ENCODE peak calls at places on chromosomes 13 and 19, in six cellular contexts. B is B cell, Q is upper lobe of left lung, C is fibroblast of mammary gland, L is adrenal gland, J is cardiac fibroblast. F is an unnamed sample.

GRCh38 chr13:23505007-23505406 is 65.2 kb upstream of the TNFRSF19 start:
- DNase-seq in B (no peak), Q (no peak), C (peak), L (no peak), J (peak), F (peak)

GRCh38 chr19:30003862-30004261 is 61.8 kb downstream of the URI1 start:
- DNase-seq in B (no peak), Q (no peak), C (no peak), L (no peak), J (no peak), F (no peak)

GRCh38 chr13:37797606-37798005 is 72.0 kb downstream of the TRPC4 start:
- DNase-seq in B (no peak), Q (no peak), C (no peak), L (no peak), J (no peak), F (no peak)

GRCh38 chr13:112012705-112013085 is 54.3 kb upstream of the SOX1 start:
- DNase-seq in B (no peak), Q (peak), C (no peak), L (no peak), J (no peak), F (no peak)

GRCh38 chr13:111792956-111793355 is 274.0 kb upstream of the SOX1 start:
- DNase-seq in B (peak), Q (peak), C (no peak), L (no peak), J (no peak), F (no peak)

GRCh38 chr13:32894589-32895001 is 121.6 kb upstream of the KL start:
- DNase-seq in B (no peak), Q (no peak), C (peak), L (no peak), J (peak), F (peak)

GRCh38 chr19:16031872-16032200 is 44.5 kb upstream of the TPM4 start:
- DNase-seq in B (no peak), Q (no peak), C (no peak), L (no peak), J (no peak), F (no peak)

GRCh38 chr13:42803563-42804212 is 22.3 kb downstream of the FAM216B start:
- DNase-seq in B (no peak), Q (no peak), C (peak), L (no peak), J (peak), F (peak)

GRCh38 chr13:90014038-90014437 is 1333.4 kb upstream of the MIR17HG start:
- DNase-seq in B (no peak), Q (no peak), C (no peak), L (no peak), J (no peak), F (no peak)

GRCh38 chr13:90003566-90003965 is 1343.9 kb upstream of the MIR17HG start:
- DNase-seq in B (no peak), Q (no peak), C (no peak), L (no peak), J (no peak), F (no peak)

DNA sequence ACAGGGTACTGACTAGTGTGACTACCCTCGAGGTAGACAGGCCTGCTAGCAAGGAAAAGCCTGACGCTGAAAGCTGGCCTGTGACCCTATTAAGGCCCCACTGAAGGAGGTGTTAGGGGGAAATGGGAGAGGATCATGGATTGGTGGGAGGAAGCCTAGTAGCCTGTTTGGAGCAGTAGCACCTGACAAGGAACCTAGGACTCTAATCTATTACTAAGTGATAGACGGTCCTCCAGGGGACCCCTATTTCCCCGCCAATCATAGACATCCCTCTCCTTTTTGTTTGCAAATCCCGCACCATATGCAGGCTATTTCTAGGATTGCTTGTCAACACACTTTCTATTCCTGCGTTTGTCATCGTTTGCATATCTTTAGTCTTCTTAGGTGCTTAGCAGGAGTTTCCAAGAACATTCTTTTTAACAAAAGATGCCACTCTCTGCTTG is 1338.8 kb upstream of the MIR17HG start:
- DNase-seq in B (no peak), Q (no peak), C (no peak), L (no peak), J (no peak), F (no peak)
- TF ChIP-seq CTCF in B (no peak), Q (no peak), C (no peak), L (no peak), J (no peak), F (no peak)

DNA sequence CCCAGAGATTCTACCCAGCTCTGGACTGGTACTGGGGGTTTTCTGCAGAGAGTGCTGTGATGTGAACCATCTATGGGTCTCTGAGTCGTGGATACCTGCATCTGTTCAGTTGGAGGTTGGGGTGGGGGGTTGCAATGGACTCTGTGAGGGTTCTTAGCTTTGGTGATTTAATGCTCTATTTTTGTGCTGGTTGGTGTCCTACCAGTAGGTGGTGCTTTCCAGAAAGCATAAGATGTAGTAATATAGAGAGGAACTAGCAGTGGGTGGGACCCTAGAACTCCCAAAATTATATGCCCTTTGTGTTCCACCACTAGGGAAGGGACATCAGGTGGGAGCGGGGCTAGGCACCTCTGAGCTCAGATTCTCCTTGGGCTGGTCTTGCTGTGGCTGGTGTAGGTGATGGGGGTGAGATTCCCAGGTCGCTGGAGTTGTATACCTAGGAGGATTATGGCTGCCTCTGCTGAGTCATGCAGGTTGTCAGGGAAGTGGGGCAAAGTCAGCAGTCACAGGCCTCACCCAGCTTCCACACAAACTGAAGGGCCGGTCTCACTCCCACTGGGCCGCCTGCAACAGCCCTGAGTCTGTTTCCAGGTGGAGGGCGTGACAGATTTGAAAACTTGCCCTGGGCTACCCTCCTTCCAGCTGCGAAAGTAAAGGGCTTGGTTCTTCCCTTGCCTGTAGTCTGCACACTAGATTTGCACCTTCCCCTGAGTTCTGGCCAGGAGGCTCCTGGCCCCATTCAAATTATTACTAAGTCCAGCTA is 573.0 kb upstream of the SLITRK1 start:
- DNase-seq in B (no peak), Q (no peak), C (no peak), L (no peak), J (no peak), F (no peak)
- TF ChIP-seq CTCF in B (no peak), Q (no peak), C (peak), L (no peak), J (no peak), F (no peak)

GRCh38 chr19:44582581-44583265 is 30.6 kb upstream of the IGSF23 start:
- DNase-seq in B (no peak), Q (peak), C (peak), L (peak), J (peak), F (peak)
- TF ChIP-seq CTCF in B (no peak), Q (peak), C (peak), L (peak), J (peak), F (peak)

GRCh38 chr19:4829001-4829712 is 2.4 kb downstream of the TICAM1 start:
- DNase-seq in B (peak), Q (no peak), C (no peak), L (no peak), J (no peak), F (no peak)
- TF ChIP-seq CTCF in B (peak), Q (no peak), C (no peak), L (no peak), J (no peak), F (no peak)

DNA sequence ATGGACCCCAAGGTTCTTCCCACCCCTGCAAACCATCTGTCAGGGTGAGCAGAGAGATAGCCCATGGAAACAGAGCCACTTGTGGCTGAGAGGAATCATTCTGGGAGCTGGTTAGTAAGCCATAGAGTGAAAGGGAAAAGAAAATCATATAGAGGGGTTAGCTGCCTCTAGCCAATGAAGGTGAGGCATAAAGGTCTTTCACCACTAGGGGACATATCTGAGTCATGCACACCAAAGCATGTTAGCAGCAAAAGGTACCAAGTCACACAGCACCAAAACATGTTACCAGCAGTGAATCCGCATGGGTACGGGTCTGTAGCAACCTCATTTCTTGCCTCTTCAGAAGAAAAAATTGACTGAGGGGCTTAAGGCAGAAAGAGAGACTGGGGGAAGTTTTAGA is 76.7 kb upstream of the ZNF43 start:
- DNase-seq in B (no peak), Q (no peak), C (no peak), L (no peak), J (no peak), F (no peak)
- TF ChIP-seq CTCF in B (no peak), Q (no peak), C (no peak), L (no peak), J (no peak), F (no peak)

DNA sequence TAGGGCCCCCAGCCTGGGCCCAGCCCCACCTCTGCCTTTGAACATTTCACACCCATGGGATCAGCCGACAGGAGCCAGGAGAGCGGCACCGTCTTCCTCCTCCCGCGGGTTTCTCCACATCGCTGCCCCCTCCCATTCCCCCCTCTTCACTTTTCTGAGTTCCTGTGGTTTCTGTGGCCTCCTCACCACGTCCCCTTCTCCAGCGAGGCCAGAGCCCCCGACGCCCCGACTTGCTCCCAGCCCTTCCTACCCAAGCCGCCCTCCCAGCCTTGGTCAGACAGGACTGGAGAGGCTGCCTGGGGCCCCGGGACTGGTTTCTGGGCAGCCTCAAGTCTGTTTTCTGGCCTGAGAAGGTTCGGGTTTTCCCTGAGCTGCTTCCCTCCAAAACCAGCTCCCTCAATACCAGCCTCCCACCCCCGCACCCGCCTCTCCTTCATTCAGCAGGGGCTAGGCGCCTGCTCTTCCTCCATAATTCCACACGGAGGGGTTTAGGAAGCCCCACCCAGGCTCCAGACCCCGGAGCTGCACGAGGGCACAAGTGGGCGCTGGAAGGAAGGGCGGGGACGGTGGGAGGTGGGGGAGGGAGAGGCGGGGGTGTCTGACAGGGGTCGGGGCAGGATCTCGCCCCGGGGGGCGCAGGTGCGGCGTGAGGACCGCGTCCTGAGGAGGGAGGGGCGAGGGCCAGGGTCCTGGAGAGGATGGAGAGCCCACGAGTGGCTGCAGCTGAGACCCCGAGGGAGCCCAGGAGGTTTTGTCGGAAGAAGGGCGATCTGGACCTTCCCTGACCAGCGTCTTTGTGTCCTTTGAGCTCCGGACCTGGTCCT is 4.0 kb upstream of the SIGLEC10 start:
- DNase-seq in B (no peak), Q (no peak), C (no peak), L (no peak), J (no peak), F (no peak)
- TF ChIP-seq CTCF in B (no peak), Q (no peak), C (no peak), L (no peak), J (no peak), F (no peak)

GRCh38 chr13:62167650-62168172 is 752.1 kb upstream of the PCDH20 start:
- DNase-seq in B (no peak), Q (peak), C (no peak), L (no peak), J (no peak), F (no peak)

GRCh38 chr13:62168891-62169290 is 753.2 kb upstream of the PCDH20 start:
- DNase-seq in B (no peak), Q (peak), C (no peak), L (no peak), J (no peak), F (no peak)

GRCh38 chr13:62176051-62176450 is 760.4 kb upstream of the PCDH20 start:
- DNase-seq in B (no peak), Q (no peak), C (no peak), L (no peak), J (no peak), F (no peak)

GRCh38 chr13:62171697-62172096 is 756.0 kb upstream of the PCDH20 start:
- DNase-seq in B (no peak), Q (no peak), C (no peak), L (no peak), J (no peak), F (no peak)
- TF ChIP-seq CTCF in B (no peak), Q (no peak), C (no peak), L (no peak), J (no peak), F (no peak)

GRCh38 chr13:54183728-54184127 is 1155.1 kb downstream of the OLFM4 start:
- DNase-seq in B (no peak), Q (no peak), C (no peak), L (no peak), J (no peak), F (no peak)

GRCh38 chr13:54187461-54187860 is 1158.8 kb downstream of the OLFM4 start:
- DNase-seq in B (no peak), Q (no peak), C (no peak), L (no peak), J (no peak), F (no peak)

GRCh38 chr13:54185101-54185500 is 1156.5 kb downstream of the OLFM4 start:
- DNase-seq in B (no peak), Q (no peak), C (no peak), L (no peak), J (no peak), F (no peak)

GRCh38 chr13:54184576-54184975 is 1156.0 kb downstream of the OLFM4 start:
- DNase-seq in B (no peak), Q (no peak), C (no peak), L (no peak), J (no peak), F (no peak)

DNA sequence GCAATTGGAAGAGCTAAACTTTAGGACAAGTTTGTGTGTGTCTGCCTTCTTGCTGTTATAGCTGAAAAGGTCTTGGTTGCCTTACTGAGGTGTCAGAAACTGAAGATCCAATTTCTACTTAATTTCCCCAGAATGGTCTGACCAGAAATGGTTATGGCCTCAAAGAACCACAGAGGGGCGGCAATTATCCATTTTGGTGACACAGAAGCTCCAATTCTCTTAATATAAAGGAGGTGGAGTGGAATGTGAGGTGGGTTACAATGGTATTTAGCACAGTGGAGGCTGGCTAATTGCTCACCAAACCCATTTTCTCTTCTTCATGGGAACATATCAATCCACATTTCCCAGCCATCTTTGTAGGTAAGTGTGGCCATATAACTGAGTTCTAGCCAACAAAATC is 1157.2 kb downstream of the OLFM4 start:
- DNase-seq in B (no peak), Q (no peak), C (no peak), L (no peak), J (no peak), F (no peak)
- TF ChIP-seq CTCF in B (no peak), Q (no peak), C (no peak), L (no peak), J (no peak), F (no peak)

GRCh38 chr13:97334690-97335089 is 99.3 kb upstream of the RAP2A start:
- DNase-seq in B (no peak), Q (no peak), C (no peak), L (no peak), J (no peak), F (no peak)

GRCh38 chr13:97332725-97333124 is 101.2 kb upstream of the RAP2A start:
- DNase-seq in B (no peak), Q (no peak), C (no peak), L (no peak), J (no peak), F (no peak)

GRCh38 chr13:97335488-97336134 is 98.4 kb upstream of the RAP2A start:
- DNase-seq in B (no peak), Q (no peak), C (no peak), L (no peak), J (no peak), F (no peak)

GRCh38 chr13:97330448-97330847 is 103.5 kb upstream of the RAP2A start:
- DNase-seq in B (no peak), Q (no peak), C (no peak), L (no peak), J (no peak), F (no peak)

GRCh38 chr13:97333983-97334382 is 100.0 kb upstream of the RAP2A start:
- DNase-seq in B (no peak), Q (no peak), C (peak), L (no peak), J (peak), F (no peak)
- TF ChIP-seq CTCF in B (no peak), Q (no peak), C (no peak), L (no peak), J (no peak), F (no peak)